ENCODE peak calls at places on chromosomes 5 and 9, in six cellular contexts. L is left ventricle myocardium superior; S is activated CD4-positive, alpha-beta T cell treated with anti-CD3 and anti-CD28 coated beads, Interleukin-2, amount 50 U/mL, for 1 hour; K is T-cell; B is fibroblast of the aortic adventitia; M is SJSA1. O is an unnamed sample.

GRCh38 chr9:129133067-129133466 is 21.9 kb downstream of the PTPA start:
- DNase-seq in L (no peak), S (no peak), B (no peak), K (no peak), M (no peak), O (no peak)

GRCh38 chr5:127650022-127650421 is 1.1 kb downstream of the CTXN3 start:
- DNase-seq in K (no peak), S (no peak), L (no peak), M (no peak), B (peak; percentile 3), O (peak; percentile 5)

GRCh38 chr5:108003178-108003577 is 332.4 kb upstream of the EFNA5 start:
- DNase-seq in K (no peak), L (no peak), B (peak; percentile 62), M (no peak), S (no peak), O (peak; percentile 51)

GRCh38 chr5:180623411-180623834 is 26.0 kb downstream of the FLT4 start:
- DNase-seq in K (no peak), S (no peak), M (no peak), L (no peak), B (no peak), O (no peak)

GRCh38 chr5:115962565-115963402 is 509 bp downstream of the LVRN start:
- DNase-seq in K (no peak), M (no peak), B (no peak), S (no peak), L (peak; percentile 61), O (no peak)

GRCh38 chr5:66143473-66144073 is 527 bp upstream of the SREK1 start:
- DNase-seq in M (no peak), K (no peak), B (no peak), S (no peak), L (no peak), O (no peak)

GRCh38 chr5:175809531-175810121 is 61.8 kb upstream of the CPLX2 start:
- DNase-seq in K (no peak), L (no peak), B (peak; percentile 30), S (no peak), M (peak; percentile 95), O (peak; percentile 80)

GRCh38 chr9:79471577-79472543 is 99.9 kb upstream of the TLE4 start:
- DNase-seq in L (peak; percentile 57), S (peak; percentile 10), K (peak; percentile 2), B (peak; percentile 8), M (peak; percentile 45), O (peak; percentile 32)

GRCh38 chr5:169048568-169049125 is 252.3 kb downstream of the SLIT3 start:
- DNase-seq in K (no peak), L (no peak), S (no peak), M (no peak), B (peak; percentile 24), O (no peak)

GRCh38 chr5:96624631-96625030 is 37.5 kb upstream of the CAST start:
- DNase-seq in B (no peak), K (no peak), S (no peak), L (no peak), M (no peak), O (no peak)

GRCh38 chr9:136119259-136120118 is 814 bp upstream of the TMEM250 start:
- DNase-seq in L (peak; percentile 70), M (peak; percentile 81), B (peak; percentile 44), S (no peak), K (no peak), O (peak; percentile 30)

O was measured in fibroblast of mammary gland.